ENCODE peak calls at places on chromosome 11, in nine cellular contexts. A is fibroblast of mammary gland; L is stimulated activated CD4-positive, alpha-beta T cell treated with anti-CD3 and anti-CD28 coated beads, Interleukin-12 subunit alpha, Interleukin-12 subunit beta, amount 100 ng/mL, for 24 hours; Y is bronchial epithelial cell; T is ureter; I is stimulated activated naive CD8-positive, alpha-beta T cell treated with anti-CD3 and anti-CD28 coated beads, Interleukin-15, amount 100 ng/mL, for 72 hours; H is stimulated activated CD8-positive, alpha-beta memory T cell treated with anti-CD3 and anti-CD28 coated beads, Interleukin-4, amount 100 ng/mL, for 4 hours; N is HT1080; D is NCI-H2171. M is an unnamed sample.

GRCh38 chr11:97909544-97910394 is 1111.0 kb upstream of the CNTN5 start:
- DNase-seq in A (no peak), L (no peak), Y (no peak), T (no peak), I (no peak), H (no peak), N (peak), D (no peak), M (no peak)

GRCh38 chr11:127528297-127528696 is 527.7 kb upstream of the KIRREL3 start:
- DNase-seq in A (no peak), L (no peak), Y (no peak), T (no peak), I (no peak), H (no peak), N (no peak), D (no peak), M (no peak)

GRCh38 chr11:14974021-14974698 is 2.0 kb upstream of the CALCA start:
- DNase-seq in A (no peak), L (no peak), Y (no peak), T (no peak), I (peak), H (no peak), N (no peak), D (no peak), M (no peak)

GRCh38 chr11:19628018-19628417 is 84.6 kb upstream of the NAV2 start:
- DNase-seq in A (peak), L (no peak), Y (peak), T (peak), I (no peak), H (no peak), N (peak), D (no peak), M (no peak)

GRCh38 chr11:95831198-95831883 is 41.0 kb downstream of the CEP57 start:
- DNase-seq in A (peak), L (no peak), Y (peak), T (no peak), I (no peak), H (no peak), N (peak), D (no peak), M (no peak)

GRCh38 chr11:67640758-67641113 is 1.2 kb upstream of the TBX10 start:
- DNase-seq in A (no peak), L (no peak), Y (no peak), T (no peak), I (no peak), H (no peak), N (no peak), D (no peak), M (no peak)

GRCh38 chr11:12058425-12059115 is 50.1 kb upstream of the DKK3 start:
- DNase-seq in A (no peak), L (no peak), Y (no peak), T (no peak), I (no peak), H (no peak), N (no peak), D (no peak), M (no peak)

GRCh38 chr11:134950692-134951304 is 538.8 kb upstream of the B3GAT1 start:
- DNase-seq in A (peak), L (no peak), Y (peak), T (no peak), I (no peak), H (no peak), N (peak), D (no peak), M (no peak)

GRCh38 chr11:83724704-83725114 is 438.5 kb upstream of the CCDC90B start:
- DNase-seq in A (peak), L (no peak), Y (peak), T (peak), I (no peak), H (no peak), N (no peak), D (no peak), M (no peak)

GRCh38 chr11:12599408-12600143 is 74.6 kb upstream of the TEAD1 start:
- DNase-seq in A (peak), L (peak), Y (peak), T (no peak), I (peak), H (no peak), N (peak), D (no peak), M (no peak)

GRCh38 chr11:15670520-15671070 is 555.9 kb downstream of the INSC start:
- DNase-seq in A (no peak), L (no peak), Y (no peak), T (no peak), I (no peak), H (no peak), N (no peak), D (no peak), M (no peak)

GRCh38 chr11:126679033-126679432 is 321.5 kb downstream of the KIRREL3 start:
- DNase-seq in A (peak), L (no peak), Y (no peak), T (no peak), I (no peak), H (no peak), N (no peak), D (no peak), M (no peak)

GRCh38 chr11:36313073-36313472 is 17.0 kb downstream of the PRR5L start:
- DNase-seq in A (no peak), L (no peak), Y (peak), T (no peak), I (no peak), H (no peak), N (no peak), D (no peak), M (no peak)

GRCh38 chr11:63212742-63213141 is 30.7 kb downstream of the SLC22A25 start:
- DNase-seq in A (peak), L (no peak), Y (peak), T (no peak), I (peak), H (no peak), N (peak), D (no peak), M (no peak)

GRCh38 chr11:91921974-91922373 is 302.6 kb upstream of the FAT3 start:
- DNase-seq in A (no peak), L (no peak), Y (peak), T (no peak), I (no peak), H (no peak), N (peak), D (no peak), M (no peak)

GRCh38 chr11:128890543-128891409 is at the start of gene KCNJ5:
- DNase-seq in A (no peak), L (no peak), Y (no peak), T (no peak), I (no peak), H (no peak), N (no peak), D (peak), M (no peak)

GRCh38 chr11:66878554-66878953 is 21.7 kb downstream of the LRFN4 start:
- DNase-seq in A (no peak), L (no peak), Y (no peak), T (no peak), I (no peak), H (no peak), N (no peak), D (no peak), M (no peak)

GRCh38 chr11:2139118-2139490 is at the start of gene IGF2:
- DNase-seq in A (no peak), L (no peak), Y (no peak), T (no peak), I (no peak), H (no peak), N (no peak), D (no peak), M (no peak)

GRCh38 chr11:7500251-7500650 is 13.5 kb upstream of the PPFIBP2 start:
- DNase-seq in A (no peak), L (no peak), Y (no peak), T (no peak), I (no peak), H (no peak), N (no peak), D (no peak), M (no peak)

GRCh38 chr11:2086239-2087040 is 52.7 kb downstream of the IGF2 start:
- DNase-seq in A (no peak), L (no peak), Y (no peak), T (peak), I (no peak), H (no peak), N (no peak), D (no peak), M (no peak)

GRCh38 chr11:118602331-118602730 is 5.1 kb upstream of the PHLDB1 start:
- DNase-seq in A (peak), L (no peak), Y (no peak), T (no peak), I (no peak), H (no peak), N (no peak), D (no peak), M (no peak)

GRCh38 chr11:69166186-69167115 is 10.7 kb downstream of the SMIM38 start:
- DNase-seq in A (peak), L (peak), Y (peak), T (no peak), I (peak), H (no peak), N (peak), D (no peak), M (no peak)

GRCh38 chr11:128735935-128736610 is 42.2 kb downstream of the FLI1 start:
- DNase-seq in A (no peak), L (no peak), Y (no peak), T (no peak), I (no peak), H (no peak), N (no peak), D (no peak), M (no peak)

GRCh38 chr11:62556102-62556871 is 9.7 kb upstream of the AHNAK start:
- DNase-seq in A (peak), L (no peak), Y (peak), T (peak), I (peak), H (no peak), N (peak), D (no peak), M (no peak)

GRCh38 chr11:103648670-103649400 is 387.6 kb upstream of the DDI1 start:
- DNase-seq in A (peak), L (no peak), Y (peak), T (no peak), I (no peak), H (no peak), N (peak), D (no peak), M (no peak)

GRCh38 chr11:111229604-111230003 is 15.9 kb upstream of the POU2AF2 start:
- DNase-seq in A (no peak), L (no peak), Y (no peak), T (no peak), I (no peak), H (no peak), N (no peak), D (no peak), M (no peak)

GRCh38 chr11:62552465-62552782 is 5.8 kb upstream of the AHNAK start:
- DNase-seq in A (peak), L (no peak), Y (peak), T (no peak), I (no peak), H (no peak), N (peak), D (peak), M (no peak)

GRCh38 chr11:101034076-101034475 is 95.5 kb downstream of the PGR start:
- DNase-seq in A (peak), L (no peak), Y (peak), T (peak), I (no peak), H (no peak), N (no peak), D (no peak), M (no peak)

GRCh38 chr11:21323617-21324016 is 654.2 kb downstream of the NELL1 start:
- DNase-seq in A (no peak), L (no peak), Y (no peak), T (no peak), I (no peak), H (no peak), N (no peak), D (no peak), M (no peak)

GRCh38 chr11:35927730-35928129 is 16.1 kb upstream of the LDLRAD3 start:
- DNase-seq in A (peak), L (no peak), Y (peak), T (peak), I (no peak), H (no peak), N (peak), D (peak), M (no peak)

GRCh38 chr11:122138759-122139594 is 23.0 kb upstream of the BLID start:
- DNase-seq in A (no peak), L (no peak), Y (peak), T (no peak), I (no peak), H (no peak), N (peak), D (no peak), M (no peak)

GRCh38 chr11:129614256-129614944 is 201.2 kb upstream of the TMEM45B start:
- DNase-seq in A (no peak), L (no peak), Y (no peak), T (no peak), I (no peak), H (no peak), N (no peak), D (no peak), M (no peak)

GRCh38 chr11:19345848-19346681 is 105.3 kb upstream of the E2F8 start:
- DNase-seq in A (peak), L (no peak), Y (no peak), T (no peak), I (no peak), H (no peak), N (no peak), D (peak), M (no peak)

GRCh38 chr11:46987183-46987582 is 50.6 kb downstream of the CSTPP1 start:
- DNase-seq in A (no peak), L (no peak), Y (peak), T (no peak), I (no peak), H (no peak), N (no peak), D (no peak), M (no peak)